ENCODE peak calls at places on chromosomes 13 and 19, in five cellular contexts. One of them, this sample, is unnamed.

GRCh38 chr13:43054803-43055802 is 31.7 kb downstream of the DNAJC15 start:
- DNase-seq in hepatocyte: peak; percentile 76
- DNase-seq in left ventricle myocardium inferior: no peak
- DNase-seq in neuronal stem cell: peak; percentile 70
- DNase-seq in breast epithelium: no peak
- DNase-seq in this sample: peak; percentile 0

GRCh38 chr13:32362574-32362973 is 47.3 kb downstream of the BRCA2 start:
- DNase-seq in neuronal stem cell: no peak
- DNase-seq in hepatocyte: no peak
- DNase-seq in breast epithelium: no peak
- DNase-seq in left ventricle myocardium inferior: no peak
- DNase-seq in this sample: no peak

GRCh38 chr13:76471486-76471885 is 414.7 kb downstream of the KCTD12 start:
- DNase-seq in neuronal stem cell: no peak
- DNase-seq in hepatocyte: no peak
- DNase-seq in breast epithelium: no peak
- DNase-seq in left ventricle myocardium inferior: no peak
- DNase-seq in this sample: no peak

GRCh38 chr13:114124921-114125320 is 7.5 kb downstream of the RASA3 start:
- DNase-seq in left ventricle myocardium inferior: no peak
- DNase-seq in hepatocyte: no peak
- DNase-seq in breast epithelium: no peak
- DNase-seq in neuronal stem cell: no peak
- DNase-seq in this sample: peak; percentile 62

GRCh38 chr19:38193445-38193844 is 30.6 kb downstream of the DPF1 start:
- DNase-seq in left ventricle myocardium inferior: no peak
- DNase-seq in neuronal stem cell: no peak
- DNase-seq in hepatocyte: no peak
- DNase-seq in breast epithelium: no peak
- DNase-seq in this sample: no peak

GRCh38 chr13:30334663-30335386 is 27.5 kb upstream of the KATNAL1 start:
- DNase-seq in breast epithelium: no peak
- DNase-seq in hepatocyte: no peak
- DNase-seq in neuronal stem cell: peak; percentile 54
- DNase-seq in left ventricle myocardium inferior: no peak
- DNase-seq in this sample: no peak

GRCh38 chr19:30082168-30082567 is 140.1 kb downstream of the URI1 start:
- DNase-seq in neuronal stem cell: no peak
- DNase-seq in hepatocyte: no peak
- DNase-seq in breast epithelium: no peak
- DNase-seq in left ventricle myocardium inferior: no peak
- DNase-seq in this sample: no peak

GRCh38 chr13:79782541-79783216 is 301.7 kb downstream of the NDFIP2 start:
- DNase-seq in left ventricle myocardium inferior: peak; percentile 68
- DNase-seq in breast epithelium: no peak
- DNase-seq in neuronal stem cell: peak; percentile 85
- DNase-seq in hepatocyte: peak; percentile 70
- DNase-seq in this sample: no peak

GRCh38 chr13:33490461-33491327 is 205.1 kb upstream of the STARD13 start:
- DNase-seq in left ventricle myocardium inferior: no peak
- DNase-seq in hepatocyte: no peak
- DNase-seq in neuronal stem cell: peak; percentile 12
- DNase-seq in breast epithelium: no peak
- DNase-seq in this sample: no peak

GRCh38 chr13:89003656-89004055 is 1332.5 kb downstream of the SLITRK5 start:
- DNase-seq in neuronal stem cell: no peak
- DNase-seq in left ventricle myocardium inferior: no peak
- DNase-seq in breast epithelium: no peak
- DNase-seq in hepatocyte: no peak
- DNase-seq in this sample: no peak

GRCh38 chr13:94992277-94992989 is 280.1 kb upstream of the SOX21 start:
- DNase-seq in neuronal stem cell: no peak
- DNase-seq in hepatocyte: no peak
- DNase-seq in left ventricle myocardium inferior: no peak
- DNase-seq in breast epithelium: no peak
- DNase-seq in this sample: no peak

GRCh38 chr13:89380101-89380500 is 1708.9 kb downstream of the SLITRK5 start:
- DNase-seq in neuronal stem cell: no peak
- DNase-seq in breast epithelium: no peak
- DNase-seq in hepatocyte: peak; percentile 20
- DNase-seq in left ventricle myocardium inferior: no peak
- DNase-seq in this sample: no peak

GRCh38 chr13:46663644-46664043 is 110.7 kb downstream of the LRCH1 start:
- DNase-seq in neuronal stem cell: no peak
- DNase-seq in hepatocyte: no peak
- DNase-seq in left ventricle myocardium inferior: no peak
- DNase-seq in breast epithelium: no peak
- DNase-seq in this sample: no peak

GRCh38 chr13:22278336-22278929 is 607.6 kb downstream of the FGF9 start:
- DNase-seq in hepatocyte: peak; percentile 42
- DNase-seq in neuronal stem cell: peak; percentile 8
- DNase-seq in breast epithelium: no peak
- DNase-seq in left ventricle myocardium inferior: peak; percentile 33
- DNase-seq in this sample: peak; percentile 23

GRCh38 chr13:46962286-46962941 is 65.6 kb upstream of the HTR2A start:
- DNase-seq in neuronal stem cell: no peak
- DNase-seq in hepatocyte: no peak
- DNase-seq in breast epithelium: no peak
- DNase-seq in left ventricle myocardium inferior: no peak
- DNase-seq in this sample: no peak

GRCh38 chr19:42538841-42539709 is 10.8 kb upstream of the CEACAM1 start:
- DNase-seq in hepatocyte: no peak
- DNase-seq in neuronal stem cell: no peak
- DNase-seq in breast epithelium: peak; percentile 28
- DNase-seq in left ventricle myocardium inferior: no peak
- DNase-seq in this sample: no peak

GRCh38 chr19:15260939-15261338 is 28.7 kb upstream of the EPHX3 start:
- DNase-seq in left ventricle myocardium inferior: no peak
- DNase-seq in neuronal stem cell: no peak
- DNase-seq in hepatocyte: no peak
- DNase-seq in breast epithelium: no peak
- DNase-seq in this sample: no peak

GRCh38 chr19:15259900-15260299 is 27.7 kb upstream of the EPHX3 start:
- DNase-seq in hepatocyte: no peak
- DNase-seq in left ventricle myocardium inferior: no peak
- DNase-seq in breast epithelium: no peak
- DNase-seq in neuronal stem cell: no peak
- DNase-seq in this sample: no peak

GRCh38 chr19:15264061-15264932 is 32.0 kb upstream of the EPHX3 start:
- DNase-seq in breast epithelium: peak; percentile 69
- DNase-seq in left ventricle myocardium inferior: peak; percentile 77
- DNase-seq in neuronal stem cell: peak; percentile 68
- DNase-seq in hepatocyte: peak; percentile 86
- DNase-seq in this sample: peak; percentile 45

GRCh38 chr19:15263361-15263985 is 31.2 kb upstream of the EPHX3 start:
- DNase-seq in hepatocyte: no peak
- DNase-seq in left ventricle myocardium inferior: no peak
- DNase-seq in breast epithelium: no peak
- DNase-seq in neuronal stem cell: no peak
- DNase-seq in this sample: no peak

DNA sequence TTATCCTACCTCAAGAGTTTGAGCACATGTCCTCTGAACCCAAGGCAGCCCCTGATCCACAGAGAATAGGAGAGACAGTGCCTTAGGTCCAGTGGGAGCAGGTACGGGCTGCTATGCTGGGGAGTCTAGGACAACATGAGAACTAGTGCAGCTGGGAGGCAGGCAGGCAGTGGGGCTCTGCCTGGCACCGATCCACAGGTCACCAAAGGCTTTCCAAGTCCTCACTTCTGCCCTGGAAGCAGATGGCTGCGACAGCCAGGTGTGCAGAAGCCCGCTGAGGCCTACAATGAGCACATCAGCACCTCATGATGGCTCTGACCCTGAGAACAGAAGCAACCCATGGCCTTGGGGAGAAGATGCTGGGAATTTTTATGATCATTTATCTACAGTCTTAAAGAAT is 29.8 kb upstream of the EPHX3 start:
- DNase-seq in neuronal stem cell: no peak
- DNase-seq in breast epithelium: no peak
- DNase-seq in left ventricle myocardium inferior: no peak
- DNase-seq in hepatocyte: no peak
- DNase-seq in this sample: no peak
- H3K9me3 ChIP-seq in neuronal stem cell: no peaks in the 10 kb centered on the region
- H3K9me3 ChIP-seq in breast epithelium: no peaks in the 10 kb centered on the region
- H3K9me3 ChIP-seq in left ventricle myocardium inferior: no peaks in the 10 kb centered on the region
- H3K9me3 ChIP-seq in hepatocyte: no peaks in the 10 kb centered on the region
- H3K9me3 ChIP-seq in this sample: no peaks in the 10 kb centered on the region

DNA sequence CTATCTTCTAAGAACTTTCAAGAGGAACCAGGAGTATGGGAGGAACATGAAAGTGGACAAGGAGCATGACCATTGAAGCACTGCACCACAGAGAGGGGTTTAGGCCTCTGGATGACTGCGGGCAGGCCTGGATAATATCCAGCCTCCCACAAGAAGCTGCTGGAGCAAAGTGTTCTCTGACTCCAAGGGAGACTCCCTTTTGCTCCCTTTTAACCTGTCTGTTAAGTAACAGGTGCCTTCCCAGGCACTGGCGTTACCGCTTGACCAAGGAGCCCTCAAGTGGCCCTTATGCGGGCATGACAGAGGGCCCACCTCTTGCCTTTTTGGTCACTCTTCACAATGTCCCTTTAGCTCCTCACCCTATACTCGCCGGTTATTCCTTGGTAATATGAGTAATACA is 666.2 kb downstream of the SLITRK6 start:
- DNase-seq in neuronal stem cell: no peak
- DNase-seq in hepatocyte: no peak
- DNase-seq in breast epithelium: no peak
- DNase-seq in left ventricle myocardium inferior: no peak
- DNase-seq in this sample: no peak
- H3K27me3 ChIP-seq in neuronal stem cell: no peaks in the 10 kb centered on the region
- H3K27me3 ChIP-seq in hepatocyte: no peaks in the 10 kb centered on the region
- H3K27me3 ChIP-seq in breast epithelium: no peaks in the 10 kb centered on the region
- H3K27me3 ChIP-seq in left ventricle myocardium inferior: no peaks in the 10 kb centered on the region
- H3K27me3 ChIP-seq in this sample: no peaks in the 10 kb centered on the region

GRCh38 chr19:19672816-19673215 is 4.2 kb downstream of the ZNF101 start:
- DNase-seq in neuronal stem cell: no peak
- DNase-seq in breast epithelium: no peak
- DNase-seq in left ventricle myocardium inferior: no peak
- DNase-seq in hepatocyte: no peak
- DNase-seq in this sample: no peak
- H3K9me3 ChIP-seq in neuronal stem cell: peaks cover 78% of the 10 kb centered on the region
- H3K9me3 ChIP-seq in breast epithelium: no peaks in the 10 kb centered on the region
- H3K9me3 ChIP-seq in left ventricle myocardium inferior: no peaks in the 10 kb centered on the region
- H3K9me3 ChIP-seq in hepatocyte: peaks cover 5% of the 10 kb centered on the region
- H3K9me3 ChIP-seq in this sample: peaks cover 21% of the 10 kb centered on the region

DNA sequence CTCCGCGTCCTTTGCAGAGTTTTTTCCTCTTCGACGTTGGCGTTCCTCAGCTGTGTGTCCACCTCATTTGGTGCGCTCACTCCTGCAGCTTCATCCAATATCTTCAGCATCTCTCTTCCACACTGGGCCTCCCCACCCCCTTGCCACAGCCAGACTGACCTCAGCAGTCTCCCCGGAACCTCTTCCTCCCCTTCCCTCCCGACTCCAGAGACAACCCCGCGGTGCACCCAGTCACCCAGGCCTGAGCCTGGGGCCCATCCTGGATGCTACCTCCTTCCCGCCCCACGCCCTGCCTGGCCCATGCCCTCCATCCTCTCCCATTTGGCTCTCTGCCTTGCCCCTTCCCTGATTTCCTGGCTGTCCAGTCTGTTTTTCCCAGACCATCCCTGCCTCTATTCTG is 8.1 kb upstream of the C5AR2 start:
- DNase-seq in hepatocyte: no peak
- DNase-seq in left ventricle myocardium inferior: no peak
- DNase-seq in neuronal stem cell: no peak
- DNase-seq in breast epithelium: no peak
- DNase-seq in this sample: no peak
- H3K27me3 ChIP-seq in hepatocyte: no peaks in the 10 kb centered on the region
- H3K27me3 ChIP-seq in left ventricle myocardium inferior: peaks cover 83% of the 10 kb centered on the region
- H3K27me3 ChIP-seq in neuronal stem cell: no peaks in the 10 kb centered on the region
- H3K27me3 ChIP-seq in breast epithelium: peaks cover 6% of the 10 kb centered on the region
- H3K27me3 ChIP-seq in this sample: no peaks in the 10 kb centered on the region

GRCh38 chr19:23560051-23560450 is 127.0 kb downstream of the ZNF675 start:
- DNase-seq in breast epithelium: no peak
- DNase-seq in neuronal stem cell: no peak
- DNase-seq in hepatocyte: no peak
- DNase-seq in left ventricle myocardium inferior: no peak
- DNase-seq in this sample: no peak
- H3K9me3 ChIP-seq in breast epithelium: no peaks in the 10 kb centered on the region
- H3K9me3 ChIP-seq in neuronal stem cell: no peaks in the 10 kb centered on the region
- H3K9me3 ChIP-seq in hepatocyte: no peaks in the 10 kb centered on the region
- H3K9me3 ChIP-seq in left ventricle myocardium inferior: no peaks in the 10 kb centered on the region
- H3K9me3 ChIP-seq in this sample: no peaks in the 10 kb centered on the region

GRCh38 chr19:5290336-5291262 is 50.0 kb downstream of the PTPRS start:
- DNase-seq in breast epithelium: no peak
- DNase-seq in neuronal stem cell: no peak
- DNase-seq in hepatocyte: no peak
- DNase-seq in left ventricle myocardium inferior: no peak
- DNase-seq in this sample: no peak
- H3K27me3 ChIP-seq in breast epithelium: no peaks in the 10 kb centered on the region
- H3K27me3 ChIP-seq in neuronal stem cell: no peaks in the 10 kb centered on the region
- H3K27me3 ChIP-seq in hepatocyte: no peaks in the 10 kb centered on the region
- H3K27me3 ChIP-seq in left ventricle myocardium inferior: peaks cover 32% of the 10 kb centered on the region
- H3K27me3 ChIP-seq in this sample: peaks cover 13% of the 10 kb centered on the region

GRCh38 chr19:58097349-58097748 is 682 bp downstream of the ZSCAN18 start:
- DNase-seq in hepatocyte: no peak
- DNase-seq in left ventricle myocardium inferior: no peak
- DNase-seq in breast epithelium: no peak
- DNase-seq in neuronal stem cell: no peak
- DNase-seq in this sample: no peak
- H3K9me3 ChIP-seq in hepatocyte: no peaks in the 10 kb centered on the region
- H3K9me3 ChIP-seq in left ventricle myocardium inferior: peaks cover 65% of the 10 kb centered on the region
- H3K9me3 ChIP-seq in breast epithelium: peaks cover 34% of the 10 kb centered on the region
- H3K9me3 ChIP-seq in neuronal stem cell: peaks cover 69% of the 10 kb centered on the region
- H3K9me3 ChIP-seq in this sample: peaks cover 7% of the 10 kb centered on the region

GRCh38 chr13:27980280-27980998 is 8.1 kb downstream of the URAD start:
- DNase-seq in neuronal stem cell: no peak
- DNase-seq in hepatocyte: peak; percentile 75
- DNase-seq in breast epithelium: no peak
- DNase-seq in left ventricle myocardium inferior: no peak
- DNase-seq in this sample: no peak

GRCh38 chr13:27979765-27980279 is 8.7 kb downstream of the URAD start:
- DNase-seq in left ventricle myocardium inferior: no peak
- DNase-seq in breast epithelium: no peak
- DNase-seq in neuronal stem cell: no peak
- DNase-seq in hepatocyte: no peak
- DNase-seq in this sample: no peak

GRCh38 chr13:27979001-27979643 is 9.4 kb downstream of the URAD start:
- DNase-seq in breast epithelium: no peak
- DNase-seq in hepatocyte: no peak
- DNase-seq in neuronal stem cell: no peak
- DNase-seq in left ventricle myocardium inferior: no peak
- DNase-seq in this sample: no peak

GRCh38 chr13:27982361-27982760 is 6.1 kb downstream of the URAD start:
- DNase-seq in neuronal stem cell: no peak
- DNase-seq in left ventricle myocardium inferior: no peak
- DNase-seq in hepatocyte: no peak
- DNase-seq in breast epithelium: no peak
- DNase-seq in this sample: no peak

GRCh38 chr13:27981006-27981708 is 7.3 kb downstream of the URAD start:
- DNase-seq in neuronal stem cell: no peak
- DNase-seq in breast epithelium: no peak
- DNase-seq in hepatocyte: no peak
- DNase-seq in left ventricle myocardium inferior: no peak
- DNase-seq in this sample: no peak
- H3K27me3 ChIP-seq in neuronal stem cell: peaks cover 45% of the 10 kb centered on the region
- H3K27me3 ChIP-seq in breast epithelium: peaks cover 86% of the 10 kb centered on the region
- H3K27me3 ChIP-seq in hepatocyte: peaks cover 73% of the 10 kb centered on the region
- H3K27me3 ChIP-seq in left ventricle myocardium inferior: peaks cover 98% of the 10 kb centered on the region
- H3K27me3 ChIP-seq in this sample: peaks cover 19% of the 10 kb centered on the region

GRCh38 chr13:50577806-50578205 is 265.7 kb downstream of the DLEU7 start:
- DNase-seq in breast epithelium: no peak
- DNase-seq in left ventricle myocardium inferior: no peak
- DNase-seq in hepatocyte: no peak
- DNase-seq in neuronal stem cell: no peak
- DNase-seq in this sample: no peak
- H3K9me3 ChIP-seq in breast epithelium: no peaks in the 10 kb centered on the region
- H3K9me3 ChIP-seq in left ventricle myocardium inferior: no peaks in the 10 kb centered on the region
- H3K9me3 ChIP-seq in hepatocyte: no peaks in the 10 kb centered on the region
- H3K9me3 ChIP-seq in neuronal stem cell: no peaks in the 10 kb centered on the region
- H3K9me3 ChIP-seq in this sample: no peaks in the 10 kb centered on the region

This sample was measured in effector memory CD4-positive, alpha-beta T cell.